ENCODE peak calls at places on chromosomes 3 and 15, in five cellular contexts. G is transverse colon, B is mammary epithelial cell, U is heart left ventricle, N is pancreas. E is an unnamed sample.
A peak's percentile ranks its signal among the peaks of the same experiment; 100 is the strongest.

GRCh38 chr3:193711165-193711485 is 118.1 kb downstream of the OPA1 start:
- DNase-seq in G (no peak), B (no peak), U (no peak), N (no peak), E (no peak)

GRCh38 chr3:196968233-196969000 is at the start of gene PIGZ:
- DNase-seq in G (peak; percentile 64), B (peak; percentile 30), U (no peak), N (peak; percentile 30), E (no peak)

GRCh38 chr15:82894971-82895520 is 57.5 kb downstream of the HOMER2 start:
- DNase-seq in G (no peak), B (no peak), U (no peak), N (no peak), E (no peak)

GRCh38 chr3:171328419-171329082 is 131.7 kb downstream of the TNIK start:
- DNase-seq in G (peak; percentile 62), B (no peak), U (no peak), N (no peak), E (no peak)

GRCh38 chr15:63856711-63857458 is 23.1 kb upstream of the HERC1 start:
- DNase-seq in G (no peak), B (peak; percentile 68), U (no peak), N (no peak), E (no peak)

GRCh38 chr3:149199474-149199873 is 22.2 kb downstream of the CP start:
- DNase-seq in G (no peak), B (no peak), U (no peak), N (no peak), E (no peak)

GRCh38 chr3:129689036-129689435 is 82.6 kb upstream of the PLXND1 start:
- DNase-seq in G (no peak), B (no peak), U (no peak), N (no peak), E (no peak)

GRCh38 chr3:18030371-18030870 is 288.0 kb upstream of the TBC1D5 start:
- DNase-seq in G (no peak), B (no peak), U (no peak), N (no peak), E (no peak)

GRCh38 chr15:69417581-69417980 is 3.4 kb downstream of the KIF23 start:
- DNase-seq in G (no peak), B (no peak), U (no peak), N (no peak), E (no peak)

GRCh38 chr3:133464573-133464972 is 64.7 kb downstream of the BFSP2 start:
- DNase-seq in G (no peak), B (peak; percentile 24), U (no peak), N (no peak), E (no peak)

GRCh38 chr15:81312790-81313543 is 11.0 kb downstream of the STARD5 start:
- DNase-seq in G (peak; percentile 57), B (peak; percentile 99), U (no peak), N (peak; percentile 41), E (peak; percentile 84)

GRCh38 chr3:72646263-72646662 is 202.0 kb downstream of the SHQ1 start:
- DNase-seq in G (no peak), B (no peak), U (no peak), N (no peak), E (no peak)

GRCh38 chr15:83475551-83475950 is 28.4 kb downstream of the SH3GL3 start:
- DNase-seq in G (no peak), B (peak; percentile 36), U (no peak), N (no peak), E (no peak)

GRCh38 chr3:123740391-123740822 is 143.7 kb downstream of the MYLK start:
- DNase-seq in G (no peak), B (peak; percentile 68), U (peak; percentile 63), N (no peak), E (no peak)

GRCh38 chr3:14063152-14063551 is 61.5 kb downstream of the CHCHD4 start:
- DNase-seq in G (no peak), B (no peak), U (no peak), N (no peak), E (no peak)
- TF ChIP-seq CTCF in G (no peak), B (no peak), U (no peak), N (no peak), E (no peak)

GRCh38 chr15:60793656-60794055 is 314.7 kb upstream of the ICE2 start:
- DNase-seq in G (no peak), B (no peak), U (no peak), N (no peak), E (no peak)

GRCh38 chr15:60795889-60796288 is 316.9 kb upstream of the ICE2 start:
- DNase-seq in G (no peak), B (no peak), U (no peak), N (no peak), E (no peak)

GRCh38 chr15:60797444-60798040 is 318.6 kb upstream of the ICE2 start:
- DNase-seq in G (no peak), B (no peak), U (no peak), N (peak; percentile 27), E (no peak)

GRCh38 chr15:60798821-60799220 is 319.9 kb upstream of the ICE2 start:
- DNase-seq in G (no peak), B (peak; percentile 72), U (no peak), N (no peak), E (no peak)

GRCh38 chr15:60795471-60795870 is 316.5 kb upstream of the ICE2 start:
- DNase-seq in G (no peak), B (no peak), U (no peak), N (no peak), E (no peak)
- H3K27me3 ChIP-seq in G (no peaks in the 10 kb centered on the region), B (no peaks in the 10 kb centered on the region), U (no peaks in the 10 kb centered on the region), N (no peaks in the 10 kb centered on the region), E (no peaks in the 10 kb centered on the region)

GRCh38 chr3:127858477-127858876 is 36.2 kb upstream of the MGLL start:
- DNase-seq in G (no peak), B (no peak), U (no peak), N (no peak), E (no peak)
- H3K4me1 ChIP-seq in G (no peaks in the 10 kb centered on the region), B (no peaks in the 10 kb centered on the region), U (no peaks in the 10 kb centered on the region), N (no peaks in the 10 kb centered on the region), E (no peaks in the 10 kb centered on the region)

GRCh38 chr15:38652998-38653397 is 88.4 kb upstream of the RASGRP1 start:
- DNase-seq in G (peak; percentile 41), B (no peak), U (no peak), N (no peak), E (no peak)
- TF ChIP-seq CTCF in G (no peak), B (no peak), U (no peak), N (no peak), E (no peak)

GRCh38 chr15:77637851-77638402 is 5.2 kb upstream of the LINGO1 start:
- DNase-seq in G (no peak), B (no peak), U (peak; percentile 30), N (no peak), E (peak; percentile 53)
- H3K27me3 ChIP-seq in G (peaks cover 32% of the 10 kb centered on the region), B (no peaks in the 10 kb centered on the region), U (peaks cover 11% of the 10 kb centered on the region), N (no peaks in the 10 kb centered on the region), E (no peaks in the 10 kb centered on the region)

GRCh38 chr3:184811034-184811433 is 932 bp upstream of the VPS8 start:
- DNase-seq in G (no peak), B (no peak), U (no peak), N (no peak), E (no peak)

GRCh38 chr3:184807549-184807948 is 4.4 kb upstream of the VPS8 start:
- DNase-seq in G (no peak), B (peak; percentile 40), U (no peak), N (no peak), E (no peak)

GRCh38 chr3:184805351-184806038 is 6.5 kb upstream of the VPS8 start:
- DNase-seq in G (no peak), B (no peak), U (no peak), N (no peak), E (no peak)

GRCh38 chr3:184808021-184808420 is 3.9 kb upstream of the VPS8 start:
- DNase-seq in G (no peak), B (no peak), U (no peak), N (no peak), E (no peak)

DNA sequence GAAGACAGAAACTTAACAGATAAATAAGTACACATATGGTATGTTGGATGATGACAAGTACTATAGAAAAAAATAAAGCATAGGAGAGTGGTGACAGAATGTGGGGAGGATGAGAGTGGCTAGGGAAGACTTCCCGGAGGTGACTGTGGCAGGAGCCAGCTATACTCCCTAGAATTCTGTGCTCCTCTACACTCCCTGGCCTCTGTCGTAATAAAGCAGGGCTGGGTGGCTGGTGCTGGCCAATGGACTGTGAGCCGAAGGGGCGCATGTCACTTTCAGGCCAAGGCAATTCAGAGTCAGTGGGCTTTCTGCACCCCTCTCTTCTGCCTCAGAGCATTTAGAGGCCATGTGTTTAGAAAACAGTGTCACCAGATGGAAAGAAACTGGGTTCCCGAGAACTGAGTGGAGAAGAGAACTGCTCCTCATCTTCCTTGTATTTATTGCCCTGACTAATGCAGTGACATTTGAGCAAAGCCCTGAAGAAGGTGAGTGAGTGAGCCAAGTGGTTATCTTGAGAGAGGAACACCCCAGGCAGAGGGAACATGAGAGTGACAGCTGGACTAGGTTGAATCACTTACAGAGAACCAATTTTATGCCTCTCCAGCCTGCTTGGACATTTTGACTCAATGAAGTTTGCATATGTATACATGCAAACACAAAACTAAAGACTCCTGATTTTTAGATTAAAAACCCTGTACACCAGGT is 5.2 kb upstream of the VPS8 start:
- DNase-seq in G (no peak), B (no peak), U (no peak), N (no peak), E (no peak)
- H3K4me1 ChIP-seq in G (no peaks in the 10 kb centered on the region), B (no peaks in the 10 kb centered on the region), U (peaks cover 34% of the 10 kb centered on the region), N (peaks cover 13% of the 10 kb centered on the region), E (no peaks in the 10 kb centered on the region)